ENCODE peak calls at places on chromosome 19, in ten cellular contexts. N is stimulated activated naive CD4-positive, alpha-beta T cell; C is activated naive CD8-positive, alpha-beta T cell treated with anti-CD3 and anti-CD28 coated beads, Interleukin-2, amount 50 U/mL, for 24 hours; W is G401; I is left kidney; D is A549; S is T follicular helper cell; R is head of caudate nucleus; U is psoas muscle; B is stimulated activated CD4-positive, alpha-beta T cell treated with anti-CD3 and anti-CD28 coated beads, Interleukin-15, amount 100 ng/mL, for 1 hour. L is an unnamed sample.

GRCh38 chr19:31592456-31592855 is 243.2 kb upstream of the TSHZ3 start:
- DNase-seq in N (no peak), C (no peak), W (no peak), I (no peak), D (no peak), S (no peak), R (no peak), U (no peak), B (no peak), L (no peak)

GRCh38 chr19:50061650-50062049 is 35.8 kb downstream of the ZNF473 start:
- DNase-seq in N (no peak), C (no peak), W (no peak), I (no peak), D (no peak), S (no peak), R (no peak), U (no peak), B (no peak), L (no peak)

GRCh38 chr19:45100797-45101196 is 7.8 kb downstream of the PPP1R37 start:
- DNase-seq in N (no peak), C (no peak), W (no peak), I (peak), D (no peak), S (no peak), R (no peak), U (no peak), B (no peak), L (no peak)

GRCh38 chr19:39411006-39411831 is 1.2 kb upstream of the PLEKHG2 start:
- DNase-seq in N (no peak), C (no peak), W (no peak), I (peak), D (no peak), S (no peak), R (no peak), U (peak), B (no peak), L (no peak)

GRCh38 chr19:50310759-50311465 is 18.3 kb downstream of the KCNC3 start:
- DNase-seq in N (no peak), C (no peak), W (no peak), I (no peak), D (no peak), S (no peak), R (no peak), U (peak), B (no peak), L (no peak)

GRCh38 chr19:4707956-4708650 is 15.5 kb downstream of the DPP9 start:
- DNase-seq in N (no peak), C (no peak), W (no peak), I (no peak), D (no peak), S (no peak), R (no peak), U (peak), B (no peak), L (no peak)

GRCh38 chr19:52601025-52601973 is 31.2 kb downstream of the ZNF701 start:
- DNase-seq in N (peak), C (peak), W (peak), I (peak), D (no peak), S (peak), R (peak), U (peak), B (peak), L (peak)

GRCh38 chr19:5066768-5067167 is 97.9 kb downstream of the KDM4B start:
- DNase-seq in N (no peak), C (no peak), W (no peak), I (no peak), D (no peak), S (no peak), R (no peak), U (no peak), B (no peak), L (no peak)

GRCh38 chr19:17351815-17352435 is 14.6 kb downstream of the GTPBP3 start:
- DNase-seq in N (no peak), C (no peak), W (no peak), I (no peak), D (no peak), S (no peak), R (no peak), U (no peak), B (no peak), L (no peak)

GRCh38 chr19:18772620-18773587 is 18.2 kb downstream of the COMP start:
- DNase-seq in N (no peak), C (no peak), W (peak), I (no peak), D (no peak), S (no peak), R (no peak), U (peak), B (no peak), L (no peak)

GRCh38 chr19:7603919-7604318 is 8.3 kb downstream of the CAMSAP3 start:
- DNase-seq in N (no peak), C (no peak), W (no peak), I (no peak), D (no peak), S (no peak), R (no peak), U (no peak), B (no peak), L (no peak)

GRCh38 chr19:48854103-48854502 is 14.3 kb downstream of the PLEKHA4 start:
- DNase-seq in N (no peak), C (no peak), W (no peak), I (peak), D (no peak), S (no peak), R (no peak), U (no peak), B (no peak), L (no peak)

GRCh38 chr19:45063851-45064801 is 12.2 kb downstream of the ZNF296 start:
- DNase-seq in N (no peak), C (no peak), W (no peak), I (no peak), D (no peak), S (no peak), R (no peak), U (no peak), B (no peak), L (no peak)

GRCh38 chr19:42229855-42230331 is 9.8 kb downstream of the ZNF526 start:
- DNase-seq in N (no peak), C (no peak), W (no peak), I (peak), D (no peak), S (no peak), R (no peak), U (no peak), B (no peak), L (no peak)

GRCh38 chr19:13796301-13797057 is 1.2 kb downstream of the ZSWIM4 start:
- DNase-seq in N (no peak), C (no peak), W (peak), I (peak), D (peak), S (no peak), R (no peak), U (peak), B (no peak), L (no peak)

GRCh38 chr19:50723069-50723468 is at the start of gene CLEC11A:
- DNase-seq in N (no peak), C (no peak), W (peak), I (peak), D (no peak), S (no peak), R (no peak), U (peak), B (no peak), L (no peak)

GRCh38 chr19:39082167-39082566 is 2.0 kb upstream of the ACP7 start:
- DNase-seq in N (no peak), C (no peak), W (no peak), I (no peak), D (no peak), S (no peak), R (no peak), U (no peak), B (no peak), L (no peak)

GRCh38 chr19:6066661-6067646 is 43.3 kb downstream of the RFX2 start:
- DNase-seq in N (no peak), C (no peak), W (peak), I (peak), D (peak), S (no peak), R (peak), U (peak), B (no peak), L (no peak)

GRCh38 chr19:49997709-49998108 is 27.5 kb downstream of the VRK3 start:
- DNase-seq in N (no peak), C (peak), W (peak), I (peak), D (peak), S (no peak), R (no peak), U (no peak), B (no peak), L (no peak)

GRCh38 chr19:45785097-45785496 is 2.8 kb upstream of the DMPK start:
- DNase-seq in N (no peak), C (no peak), W (no peak), I (no peak), D (no peak), S (no peak), R (no peak), U (no peak), B (no peak), L (no peak)

GRCh38 chr19:35295792-35296462 is 4.0 kb downstream of the MAG start:
- DNase-seq in N (peak), C (peak), W (no peak), I (peak), D (no peak), S (no peak), R (no peak), U (no peak), B (no peak), L (peak)

GRCh38 chr19:53881482-53882390 is at the start of gene PRKCG:
- DNase-seq in N (peak), C (peak), W (no peak), I (peak), D (peak), S (peak), R (peak), U (peak), B (no peak), L (peak)

GRCh38 chr19:17872251-17873001 is 681 bp downstream of the SLC5A5 start:
- DNase-seq in N (peak), C (peak), W (no peak), I (no peak), D (no peak), S (no peak), R (no peak), U (no peak), B (no peak), L (no peak)

GRCh38 chr19:38842439-38843174 is 7.2 kb downstream of the HNRNPL start:
- DNase-seq in N (peak), C (peak), W (no peak), I (no peak), D (peak), S (peak), R (no peak), U (peak), B (no peak), L (peak)

GRCh38 chr19:1650627-1651009 is 1.8 kb downstream of the TCF3 start:
- DNase-seq in N (peak), C (peak), W (no peak), I (peak), D (no peak), S (no peak), R (no peak), U (no peak), B (no peak), L (peak)

GRCh38 chr19:45716314-45717130 is 14.2 kb downstream of the FBXO46 start:
- DNase-seq in N (no peak), C (peak), W (peak), I (peak), D (peak), S (no peak), R (no peak), U (no peak), B (no peak), L (no peak)